ENCODE peak calls at places on chromosomes 1 and 21, in six cellular contexts. A, D, R, E, B and C are unnamed samples.

GRCh38 chr1:162541619-162542141 is 19.8 kb upstream of the UAP1 start:
- DNase-seq in A (no peak), D (peak), R (no peak), E (no peak), B (peak), C (no peak)

GRCh38 chr21:39660191-39660590 is 47.5 kb downstream of the B3GALT5 start:
- DNase-seq in A (no peak), D (peak), R (peak), E (no peak), B (no peak), C (no peak)

GRCh38 chr1:13836631-13837030 is 136.6 kb downstream of the PRDM2 start:
- DNase-seq in A (no peak), D (no peak), R (no peak), E (no peak), B (no peak), C (no peak)

GRCh38 chr1:228902781-228903572 is 167.7 kb downstream of the RHOU start:
- DNase-seq in A (no peak), D (peak), R (peak), E (no peak), B (peak), C (no peak)

GRCh38 chr1:101316801-101317200 is 80.0 kb downstream of the S1PR1 start:
- DNase-seq in A (no peak), D (no peak), R (no peak), E (no peak), B (no peak), C (no peak)

GRCh38 chr1:198157847-198158765 is 1.3 kb downstream of the NEK7 start:
- DNase-seq in A (peak), D (peak), R (no peak), E (peak), B (no peak), C (peak)

GRCh38 chr1:5119496-5120234 is 465.3 kb downstream of the AJAP1 start:
- DNase-seq in A (peak), D (no peak), R (peak), E (no peak), B (no peak), C (peak)

GRCh38 chr1:63463248-63463647 is 59.8 kb downstream of the ITGB3BP start:
- DNase-seq in A (no peak), D (peak), R (no peak), E (no peak), B (no peak), C (no peak)

GRCh38 chr1:226697151-226697575 is 41.9 kb downstream of the ITPKB start:
- DNase-seq in A (no peak), D (peak), R (no peak), E (peak), B (peak), C (no peak)

GRCh38 chr1:156765664-156766063 is 1.7 kb upstream of the PRCC start:
- DNase-seq in A (no peak), D (no peak), R (no peak), E (no peak), B (no peak), C (no peak)

GRCh38 chr1:41351262-41352151 is 9.7 kb upstream of the FOXO6 start:
- DNase-seq in A (peak), D (no peak), R (no peak), E (no peak), B (no peak), C (no peak)

GRCh38 chr1:47823016-47823843 is 174.0 kb downstream of the TRABD2B start:
- DNase-seq in A (no peak), D (no peak), R (no peak), E (no peak), B (no peak), C (no peak)

GRCh38 chr1:221308534-221309511 is 429.6 kb downstream of the HLX start:
- DNase-seq in A (peak), D (no peak), R (no peak), E (peak), B (no peak), C (no peak)

GRCh38 chr1:8889103-8889846 is 10.8 kb upstream of the ENO1 start:
- DNase-seq in A (no peak), D (no peak), R (no peak), E (no peak), B (no peak), C (no peak)

GRCh38 chr1:42929434-42930177 is 29.1 kb downstream of the SLC2A1 start:
- DNase-seq in A (no peak), D (no peak), R (no peak), E (no peak), B (no peak), C (no peak)

GRCh38 chr21:46195595-46196195 is 11.4 kb upstream of the SPATC1L start:
- DNase-seq in A (no peak), D (no peak), R (peak), E (no peak), B (no peak), C (no peak)

GRCh38 chr1:76254165-76255043 is 179.9 kb downstream of the ST6GALNAC3 start:
- DNase-seq in A (no peak), D (peak), R (no peak), E (no peak), B (peak), C (no peak)

GRCh38 chr1:156389311-156389710 is 20.3 kb downstream of the RHBG start:
- DNase-seq in A (no peak), D (no peak), R (no peak), E (no peak), B (no peak), C (no peak)

GRCh38 chr1:101187287-101187686 is 49.5 kb upstream of the S1PR1 start:
- DNase-seq in A (no peak), D (peak), R (no peak), E (no peak), B (no peak), C (no peak)

GRCh38 chr1:16960560-16961296 is 19.7 kb downstream of the MFAP2 start:
- DNase-seq in A (peak), D (peak), R (peak), E (peak), B (no peak), C (peak)

GRCh38 chr1:55696181-55696580 is 481.0 kb upstream of the USP24 start:
- DNase-seq in A (no peak), D (peak), R (no peak), E (no peak), B (no peak), C (no peak)

GRCh38 chr1:235127774-235128452 is 724 bp downstream of the TOMM20 start:
- DNase-seq in A (peak), D (no peak), R (peak), E (peak), B (no peak), C (no peak)

GRCh38 chr1:211469938-211470529 is 21.9 kb downstream of the RD3 start:
- DNase-seq in A (peak), D (peak), R (peak), E (peak), B (no peak), C (peak)

DNA sequence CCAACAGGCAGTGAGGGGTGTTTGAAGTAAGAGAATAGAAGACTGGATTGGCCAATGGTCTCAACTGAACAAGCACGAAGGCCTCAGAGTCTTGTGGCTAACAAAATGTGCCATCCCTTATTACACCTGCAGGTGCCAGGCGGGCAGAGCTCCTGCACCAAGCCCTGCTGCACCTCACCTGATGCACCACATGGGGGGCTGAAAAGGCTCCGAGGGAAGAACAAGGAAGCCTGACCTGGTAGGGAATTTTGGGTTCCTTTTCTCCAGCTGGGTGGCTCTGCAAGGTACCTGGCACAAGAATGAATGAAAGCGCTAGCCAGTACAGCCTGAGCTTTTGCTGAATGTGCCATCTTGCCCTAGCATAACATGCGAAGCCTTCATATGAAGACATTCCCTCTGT is 9.7 kb downstream of the HSD3B1 start:
- DNase-seq in A (no peak), D (no peak), R (no peak), E (peak), B (no peak), C (no peak)
- TF ChIP-seq CTCF in A (no peak), D (no peak), R (no peak), E (no peak), B (no peak), C (no peak)

DNA sequence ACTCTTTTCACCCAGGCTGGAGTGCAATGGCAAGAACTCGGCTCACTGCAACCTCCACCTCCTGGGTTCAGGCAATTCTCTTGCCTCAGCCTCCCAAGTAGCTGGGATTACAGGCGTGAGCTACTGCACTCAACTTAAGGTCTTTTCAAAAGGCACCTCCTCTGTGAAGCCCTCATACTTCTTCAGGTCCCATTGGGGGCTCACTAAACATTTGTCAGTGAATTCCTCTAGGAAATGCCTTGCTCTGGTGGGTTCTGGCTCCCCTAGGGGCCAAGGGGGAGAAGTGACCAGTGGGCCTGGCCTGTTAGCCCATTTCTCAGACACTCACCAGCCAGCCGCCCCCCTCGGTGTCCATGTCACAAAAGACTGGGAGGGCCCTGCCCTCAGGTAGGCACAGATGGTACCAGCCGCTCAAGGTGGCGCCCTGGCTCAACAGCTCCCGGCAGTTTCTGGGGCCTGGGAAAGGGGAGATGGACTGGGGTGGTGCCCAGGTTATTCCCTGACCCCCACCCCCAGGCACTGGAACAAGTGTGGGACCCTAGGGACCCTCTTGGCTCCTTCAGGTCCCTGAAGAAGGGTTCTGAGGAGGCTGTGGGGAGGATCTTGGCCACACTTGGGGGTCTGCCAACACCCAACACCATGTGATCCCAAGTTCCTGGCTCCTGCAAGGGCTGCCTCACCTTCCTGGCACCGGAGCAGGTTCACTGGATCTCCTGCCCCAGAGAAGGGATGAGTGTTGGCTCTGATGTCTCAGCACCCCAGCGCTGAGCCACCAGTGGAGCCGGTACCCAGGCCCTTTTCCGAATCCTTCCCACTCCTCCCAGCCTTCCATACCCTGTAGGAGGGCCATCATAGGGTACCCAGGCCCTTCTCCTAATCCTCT is 1.6 kb downstream of the FCN3 start:
- DNase-seq in A (peak), D (no peak), R (no peak), E (no peak), B (no peak), C (no peak)
- TF ChIP-seq CTCF in A (peak), D (peak), R (peak), E (peak), B (peak), C (peak)

GRCh38 chr1:244599937-244600350 is 53.0 kb upstream of the DESI2 start:
- DNase-seq in A (no peak), D (peak), R (no peak), E (peak), B (peak), C (no peak)

GRCh38 chr1:244601336-244601735 is 51.6 kb upstream of the DESI2 start:
- DNase-seq in A (no peak), D (no peak), R (no peak), E (no peak), B (peak), C (no peak)

GRCh38 chr1:244598611-244599010 is 54.3 kb upstream of the DESI2 start:
- DNase-seq in A (no peak), D (peak), R (no peak), E (no peak), B (no peak), C (no peak)

GRCh38 chr1:244605835-244606234 is 47.1 kb upstream of the DESI2 start:
- DNase-seq in A (no peak), D (no peak), R (no peak), E (no peak), B (no peak), C (no peak)

GRCh38 chr1:244603498-244603897 is 49.4 kb upstream of the DESI2 start:
- DNase-seq in A (peak), D (peak), R (no peak), E (peak), B (peak), C (no peak)
- TF ChIP-seq CTCF in A (peak), D (peak), R (peak), E (peak), B (peak), C (peak)

DNA sequence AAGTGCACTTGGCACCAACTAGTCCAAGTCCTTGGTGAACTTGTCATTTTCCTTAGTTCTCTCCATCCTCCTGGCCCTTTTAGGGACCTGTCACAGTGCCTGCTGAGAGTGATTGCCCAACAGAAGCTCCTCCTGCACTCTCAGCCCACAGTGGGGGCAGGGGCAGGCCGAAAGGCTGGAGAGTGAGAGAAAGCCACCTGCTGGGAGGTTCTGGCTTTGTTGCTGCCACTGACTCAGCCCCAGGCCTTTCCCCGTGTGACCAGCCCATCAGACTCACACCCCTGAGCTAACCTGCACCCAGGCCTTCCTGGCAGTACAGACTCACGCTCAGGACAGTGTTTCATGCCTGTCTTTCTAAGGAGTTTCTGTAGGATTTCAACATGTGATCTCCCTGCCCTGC is 17.1 kb upstream of the PROK1 start:
- DNase-seq in A (peak), D (peak), R (no peak), E (peak), B (peak), C (peak)
- TF ChIP-seq CTCF in A (no peak), D (peak), R (no peak), E (peak), B (peak), C (no peak)

DNA sequence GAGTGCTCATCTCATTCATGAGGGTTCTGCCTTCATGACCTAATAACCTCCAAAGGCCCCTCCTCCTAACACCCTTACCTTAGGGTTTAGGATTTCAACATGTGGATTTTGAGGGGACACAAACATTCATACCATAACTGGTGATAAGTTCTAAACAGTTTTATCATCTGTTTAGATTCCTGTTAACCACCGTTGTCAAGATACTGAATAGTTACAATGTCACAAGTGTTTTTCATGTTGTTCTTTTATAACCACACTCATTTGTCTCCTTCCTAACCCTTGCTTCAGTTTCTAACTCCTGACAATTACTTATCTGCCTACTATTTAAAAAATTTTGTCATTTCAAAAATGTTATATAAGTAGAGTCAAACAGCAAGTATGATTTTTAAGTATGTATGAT is 86.0 kb downstream of the NCAM2 start:
- DNase-seq in A (no peak), D (no peak), R (no peak), E (no peak), B (no peak), C (no peak)
- TF ChIP-seq CTCF in A (no peak), D (no peak), R (no peak), E (no peak), B (no peak), C (no peak)

GRCh38 chr1:20187103-20187812 is 940 bp upstream of the PLA2G2C start:
- DNase-seq in A (no peak), D (no peak), R (no peak), E (no peak), B (no peak), C (no peak)
- TF ChIP-seq CTCF in A (no peak), D (no peak), R (no peak), E (no peak), B (no peak), C (no peak)

DNA sequence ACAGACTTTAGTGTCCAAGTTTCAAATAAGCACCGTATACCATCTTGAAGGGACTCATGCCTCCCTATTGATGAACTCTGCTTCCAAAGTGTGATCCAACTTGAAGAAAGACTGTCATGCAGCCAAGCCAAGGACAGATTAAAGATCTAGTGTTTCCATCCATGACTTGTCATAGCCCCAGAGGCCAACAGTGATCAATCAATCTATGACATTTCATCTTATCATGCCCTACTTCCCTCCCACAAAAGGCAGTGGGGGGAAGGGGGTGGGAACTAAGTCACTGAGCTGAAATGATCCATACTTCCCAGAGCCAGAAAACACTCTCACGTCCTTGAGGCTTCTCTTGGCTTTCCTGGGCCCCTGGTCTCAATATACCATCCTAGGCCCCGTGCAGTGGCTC is 4.0 kb downstream of the SERPINC1 start:
- DNase-seq in A (no peak), D (no peak), R (no peak), E (no peak), B (no peak), C (no peak)
- TF ChIP-seq CTCF in A (no peak), D (no peak), R (no peak), E (no peak), B (no peak), C (no peak)

GRCh38 chr1:190679444-190679843 is 201.8 kb upstream of the BRINP3 start:
- DNase-seq in A (no peak), D (peak), R (no peak), E (no peak), B (no peak), C (no peak)
- TF ChIP-seq CTCF in A (no peak), D (no peak), R (no peak), E (no peak), B (no peak), C (no peak)